ENCODE peak calls at places on chromosome 20, in five cellular contexts. U, G, Z, B and C are unnamed samples.

GRCh38 chr20:1415667-1416468 is 23.0 kb upstream of the FKBP1A start:
- DNase-seq in U (peak; percentile 97), G (no peak), Z (peak; percentile 96), B (no peak), C (no peak)

GRCh38 chr20:48769111-48769879 is 58.5 kb downstream of the PREX1 start:
- DNase-seq in U (no peak), G (no peak), Z (peak; percentile 35), B (no peak), C (no peak)

GRCh38 chr20:25195962-25196700 is 619 bp downstream of the ENTPD6 start:
- DNase-seq in U (peak; percentile 5), G (peak; percentile 74), Z (peak; percentile 58), B (no peak), C (peak; percentile 52)

GRCh38 chr20:50292324-50293243 is 102.0 kb downstream of the CEBPB start:
- DNase-seq in U (peak; percentile 99), G (no peak), Z (peak; percentile 50), B (no peak), C (peak; percentile 58)

GRCh38 chr20:50315811-50316551 is 125.4 kb downstream of the CEBPB start:
- DNase-seq in U (no peak), G (no peak), Z (no peak), B (no peak), C (no peak)

GRCh38 chr20:17485017-17485416 is 46.2 kb downstream of the BFSP1 start:
- DNase-seq in U (no peak), G (no peak), Z (no peak), B (no peak), C (no peak)

GRCh38 chr20:25303292-25304024 is 55.6 kb downstream of the PYGB start:
- DNase-seq in U (no peak), G (no peak), Z (no peak), B (no peak), C (no peak)

GRCh38 chr20:11091496-11091895 is 417.7 kb upstream of the JAG1 start:
- DNase-seq in U (no peak), G (no peak), Z (peak; percentile 15), B (no peak), C (no peak)

GRCh38 chr20:50806126-50806768 is 11.4 kb downstream of the BCAS4 start:
- DNase-seq in U (no peak), G (no peak), Z (no peak), B (no peak), C (no peak)

GRCh38 chr20:43720007-43720406 is 6.8 kb downstream of the GTSF1L start:
- DNase-seq in U (no peak), G (no peak), Z (no peak), B (no peak), C (no peak)
- H3K4me1 ChIP-seq in U (peaks cover 4% of the 10 kb centered on the region), G (no peaks in the 10 kb centered on the region), Z (no peaks in the 10 kb centered on the region), B (no peaks in the 10 kb centered on the region), C (no peaks in the 10 kb centered on the region)

GRCh38 chr20:53598140-53599038 is 4.8 kb upstream of the ZNF217 start:
- DNase-seq in U (no peak), G (peak; percentile 40), Z (no peak), B (no peak), C (no peak)

GRCh38 chr20:53595018-53595378 is 1.4 kb upstream of the ZNF217 start:
- DNase-seq in U (no peak), G (no peak), Z (no peak), B (no peak), C (no peak)

GRCh38 chr20:53597085-53597482 is 3.4 kb upstream of the ZNF217 start:
- DNase-seq in U (no peak), G (peak; percentile 27), Z (peak; percentile 86), B (no peak), C (no peak)

GRCh38 chr20:53597521-53598120 is 4.0 kb upstream of the ZNF217 start:
- DNase-seq in U (no peak), G (no peak), Z (no peak), B (no peak), C (no peak)

DNA sequence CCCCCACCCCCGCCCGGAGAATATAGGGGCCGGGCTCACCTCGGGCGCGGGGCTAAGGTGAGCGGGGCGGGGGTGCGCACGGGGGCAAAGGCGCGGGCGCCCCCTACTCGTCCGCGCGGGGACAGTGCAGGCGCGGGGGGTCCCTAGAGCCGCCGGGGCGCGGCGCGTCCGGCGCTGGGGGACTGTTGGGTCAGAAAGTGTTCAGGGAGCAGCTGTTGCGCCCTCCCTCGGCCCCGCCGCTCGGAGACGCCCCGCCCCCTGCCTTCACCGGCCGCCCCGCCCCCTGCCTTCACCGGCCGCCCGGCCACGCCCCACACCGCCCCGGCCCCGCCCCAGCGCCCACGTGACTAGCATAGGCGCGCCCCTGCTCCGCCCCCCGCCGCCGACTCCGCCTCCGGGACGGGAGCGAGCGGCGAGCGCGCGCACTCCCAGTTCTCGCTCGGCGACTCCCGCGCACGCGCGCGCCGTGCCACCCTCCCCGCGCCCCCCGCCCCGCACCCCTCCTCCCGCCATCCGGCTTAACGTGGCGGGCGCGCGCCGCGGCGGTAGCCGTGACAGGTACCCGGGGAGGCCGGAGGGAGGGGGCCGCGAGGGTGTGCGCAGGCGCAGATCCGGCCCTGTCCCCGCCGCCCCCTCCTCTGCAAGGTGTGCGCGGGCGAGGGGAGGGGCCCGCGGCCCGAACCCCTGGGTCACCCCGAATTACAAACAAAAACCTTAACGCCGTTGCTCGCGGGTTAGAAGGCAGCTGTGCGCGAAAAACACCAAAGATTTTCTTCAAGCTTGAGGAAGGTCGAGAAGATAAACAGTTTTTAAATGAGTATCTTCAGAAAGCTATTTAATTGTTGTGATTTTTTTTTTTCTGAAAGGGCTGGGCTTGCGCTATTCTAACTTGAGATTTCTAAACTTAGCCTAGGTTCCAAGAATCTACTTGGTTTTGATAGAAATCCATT is 704 bp upstream of the ZNF217 start:
- DNase-seq in U (peak; percentile 90), G (peak; percentile 99), Z (peak; percentile 80), B (peak; percentile 94), C (peak; percentile 93)
- H2BK120ac ChIP-seq in U (peak overlapping the region; percentile 81), G (no peak overlapping the region), Z (peak overlapping the region; percentile 88), B (no peak overlapping the region), C (no peak overlapping the region)

DNA sequence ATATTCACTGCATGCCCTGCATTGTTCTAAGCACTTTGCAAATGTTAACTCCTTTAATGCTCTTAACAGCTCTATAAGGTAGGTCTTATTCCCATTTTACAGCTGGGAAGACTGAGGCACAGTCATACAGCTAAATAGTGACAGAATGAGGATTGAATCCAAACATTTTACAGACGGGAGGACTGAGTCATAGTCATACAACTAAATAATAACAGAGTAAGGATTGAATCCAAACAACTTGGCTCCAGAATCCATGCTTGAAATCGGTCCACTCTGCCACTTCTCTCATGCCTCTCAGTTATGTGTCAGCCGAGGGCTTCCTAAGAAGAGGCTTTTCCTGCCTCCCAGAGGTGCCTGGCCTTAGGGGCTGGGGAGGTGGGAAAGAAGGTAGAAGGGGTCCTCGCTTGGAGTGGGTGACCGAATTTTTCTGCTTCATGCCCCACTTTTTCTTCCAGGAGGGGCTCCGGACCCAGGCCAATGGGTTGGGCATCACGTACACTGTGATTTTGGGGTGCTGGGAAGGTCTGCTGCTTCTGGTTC is 137.4 kb upstream of the RNF24 start:
- DNase-seq in U (peak; percentile 64), G (no peak), Z (no peak), B (no peak), C (no peak)
- H3K4me1 ChIP-seq in U (peaks cover 12% of the 10 kb centered on the region), G (peaks cover 3% of the 10 kb centered on the region), Z (peaks cover 9% of the 10 kb centered on the region), B (peaks cover 11% of the 10 kb centered on the region), C (no peaks in the 10 kb centered on the region)

DNA sequence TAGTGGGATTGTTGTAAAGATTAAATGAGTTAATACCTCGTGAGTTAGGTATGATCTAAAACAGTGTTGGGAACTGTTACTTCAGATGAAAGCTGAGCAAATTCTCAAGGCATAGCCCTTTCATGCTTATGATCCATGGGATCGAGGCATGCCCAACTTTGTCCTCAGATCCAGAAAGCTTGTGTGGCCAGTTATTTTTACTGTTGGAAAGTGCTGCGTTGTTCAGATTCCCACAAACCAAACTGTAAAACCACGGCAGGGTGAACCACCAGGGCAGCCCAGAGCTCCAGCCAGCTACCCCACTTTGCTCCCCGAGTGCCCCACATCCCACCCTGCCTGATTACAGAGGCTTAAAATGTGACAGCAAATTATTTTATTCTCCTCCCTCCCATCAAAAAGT is 139.3 kb upstream of the RIN2 start:
- DNase-seq in U (no peak), G (no peak), Z (no peak), B (no peak), C (no peak)
- H2BK120ac ChIP-seq in U (no peak overlapping the region), G (no peak overlapping the region), Z (no peak overlapping the region), B (no peak overlapping the region), C (no peak overlapping the region)

GRCh38 chr20:53942121-53942816 is 128.1 kb downstream of the BCAS1 start:
- DNase-seq in U (no peak), G (peak; percentile 63), Z (no peak), B (no peak), C (peak; percentile 83)
- H3K4me1 ChIP-seq in U (peaks cover 10% of the 10 kb centered on the region), G (peaks cover 3% of the 10 kb centered on the region), Z (peaks cover 19% of the 10 kb centered on the region), B (peaks cover 14% of the 10 kb centered on the region), C (peaks cover 15% of the 10 kb centered on the region)

DNA sequence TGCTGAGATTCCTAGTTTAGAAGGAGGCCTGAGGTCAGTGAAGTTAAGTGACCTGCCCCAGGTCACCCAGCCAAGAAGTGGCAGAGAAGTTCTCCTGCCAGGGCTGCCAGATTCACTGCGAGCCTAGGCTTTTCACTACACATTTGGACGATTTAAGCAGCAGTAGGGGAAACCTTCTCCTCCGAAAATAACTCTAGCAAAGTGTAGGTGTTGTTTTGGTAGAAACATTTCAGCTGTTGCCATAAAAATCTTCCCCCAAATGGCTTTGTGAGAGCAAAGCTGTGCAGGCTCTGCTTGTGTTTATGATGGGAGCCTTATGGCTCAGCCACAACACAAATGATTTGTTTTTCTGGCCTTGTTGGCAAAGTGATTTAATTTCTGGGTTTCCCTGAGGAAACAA is 81.7 kb downstream of the PLCB4 start:
- DNase-seq in U (no peak), G (no peak), Z (no peak), B (no peak), C (no peak)
- H2BK120ac ChIP-seq in U (no peak overlapping the region), G (no peak overlapping the region), Z (no peak overlapping the region), B (no peak overlapping the region), C (no peak overlapping the region)